ENCODE peak calls at places on chromosomes 6 and 20, in eight cellular contexts. W is heart left ventricle, Y is K562, L is body of pancreas, D is upper lobe of left lung, I is A549, J is HCT116, V is GM12878. Z is an unnamed sample.

GRCh38 chr6:138025528-138025941 is 81.7 kb downstream of the PERP start:
- ATAC-seq in W (no peak), Y (no peak), L (no peak), D (no peak), I (no peak), J (no peak), V (no peak), Z (no peak)

GRCh38 chr6:127878115-127878514 is 22.7 kb downstream of the THEMIS start:
- ATAC-seq in W (no peak), Y (no peak), L (no peak), D (no peak), I (no peak), J (no peak), V (peak), Z (no peak)

GRCh38 chr20:32737371-32738223 is 5.7 kb downstream of the COMMD7 start:
- ATAC-seq in W (no peak), Y (no peak), L (no peak), D (no peak), I (no peak), J (no peak), V (no peak), Z (no peak)

GRCh38 chr6:153167026-153167891 is 36.2 kb upstream of the RGS17 start:
- ATAC-seq in W (no peak), Y (no peak), L (peak), D (peak), I (peak), J (peak), V (no peak), Z (no peak)

GRCh38 chr6:31252625-31253024 is 19.3 kb downstream of the HLA-C start:
- ATAC-seq in W (no peak), Y (no peak), L (no peak), D (no peak), I (no peak), J (no peak), V (no peak), Z (no peak)

GRCh38 chr6:127710668-127711067 is 133.7 kb downstream of the C6orf58 start:
- ATAC-seq in W (no peak), Y (no peak), L (no peak), D (no peak), I (no peak), J (no peak), V (no peak), Z (no peak)

GRCh38 chr20:3711418-3712043 is 869 bp downstream of the SIGLEC1 start:
- ATAC-seq in W (no peak), Y (no peak), L (no peak), D (peak), I (no peak), J (no peak), V (no peak), Z (no peak)

GRCh38 chr6:106927531-106928398 is 46.8 kb downstream of the CD24 start:
- ATAC-seq in W (no peak), Y (peak), L (peak), D (no peak), I (no peak), J (no peak), V (peak), Z (no peak)

GRCh38 chr6:139608872-139609271 is 234.4 kb upstream of the CITED2 start:
- ATAC-seq in W (no peak), Y (no peak), L (no peak), D (no peak), I (no peak), J (no peak), V (no peak), Z (no peak)

GRCh38 chr20:24289737-24290481 is 179.5 kb upstream of the SYNDIG1 start:
- ATAC-seq in W (no peak), Y (no peak), L (no peak), D (no peak), I (no peak), J (no peak), V (no peak), Z (no peak)

GRCh38 chr20:35660122-35660937 is 4.4 kb downstream of the CPNE1 start:
- ATAC-seq in W (no peak), Y (no peak), L (no peak), D (no peak), I (no peak), J (no peak), V (no peak), Z (no peak)

GRCh38 chr20:2596673-2597279 is 55.7 kb upstream of the NOP56 start:
- ATAC-seq in W (no peak), Y (no peak), L (no peak), D (no peak), I (no peak), J (no peak), V (no peak), Z (no peak)

GRCh38 chr20:32278199-32278643 is 770 bp downstream of the KIF3B start:
- ATAC-seq in W (no peak), Y (peak), L (peak), D (peak), I (peak), J (no peak), V (peak), Z (peak)

GRCh38 chr20:48910360-48910781 is 11.1 kb upstream of the ARFGEF2 start:
- ATAC-seq in W (no peak), Y (no peak), L (no peak), D (peak), I (no peak), J (no peak), V (peak), Z (peak)

GRCh38 chr6:130269969-130270635 is 47.4 kb upstream of the SAMD3 start:
- ATAC-seq in W (no peak), Y (no peak), L (no peak), D (no peak), I (no peak), J (no peak), V (peak), Z (no peak)

GRCh38 chr6:158911746-158912158 is 88.2 kb downstream of the RSPH3 start:
- ATAC-seq in W (no peak), Y (no peak), L (no peak), D (peak), I (no peak), J (peak), V (peak), Z (no peak)

GRCh38 chr6:20978176-20978614 is 443.9 kb downstream of the CDKAL1 start:
- ATAC-seq in W (no peak), Y (no peak), L (no peak), D (no peak), I (no peak), J (no peak), V (peak), Z (no peak)

GRCh38 chr6:45127185-45127584 is 200.9 kb upstream of the RUNX2 start:
- ATAC-seq in W (no peak), Y (no peak), L (no peak), D (no peak), I (no peak), J (no peak), V (no peak), Z (no peak)

GRCh38 chr6:34957184-34957904 is 68.3 kb downstream of the ANKS1A start:
- ATAC-seq in W (no peak), Y (no peak), L (no peak), D (no peak), I (no peak), J (no peak), V (no peak), Z (no peak)

GRCh38 chr6:43695078-43695966 is 7.7 kb upstream of the MRPS18A start:
- ATAC-seq in W (peak), Y (peak), L (peak), D (peak), I (no peak), J (no peak), V (no peak), Z (no peak)

GRCh38 chr20:58610071-58610800 is 40.8 kb upstream of the STX16 start:
- ATAC-seq in W (no peak), Y (no peak), L (no peak), D (no peak), I (no peak), J (no peak), V (no peak), Z (no peak)
- TF ChIP-seq POLR2A in W (no peak), Y (no peak), L (no peak), D (no peak), I (no peak), J (no peak), V (no peak), Z (no peak)

DNA sequence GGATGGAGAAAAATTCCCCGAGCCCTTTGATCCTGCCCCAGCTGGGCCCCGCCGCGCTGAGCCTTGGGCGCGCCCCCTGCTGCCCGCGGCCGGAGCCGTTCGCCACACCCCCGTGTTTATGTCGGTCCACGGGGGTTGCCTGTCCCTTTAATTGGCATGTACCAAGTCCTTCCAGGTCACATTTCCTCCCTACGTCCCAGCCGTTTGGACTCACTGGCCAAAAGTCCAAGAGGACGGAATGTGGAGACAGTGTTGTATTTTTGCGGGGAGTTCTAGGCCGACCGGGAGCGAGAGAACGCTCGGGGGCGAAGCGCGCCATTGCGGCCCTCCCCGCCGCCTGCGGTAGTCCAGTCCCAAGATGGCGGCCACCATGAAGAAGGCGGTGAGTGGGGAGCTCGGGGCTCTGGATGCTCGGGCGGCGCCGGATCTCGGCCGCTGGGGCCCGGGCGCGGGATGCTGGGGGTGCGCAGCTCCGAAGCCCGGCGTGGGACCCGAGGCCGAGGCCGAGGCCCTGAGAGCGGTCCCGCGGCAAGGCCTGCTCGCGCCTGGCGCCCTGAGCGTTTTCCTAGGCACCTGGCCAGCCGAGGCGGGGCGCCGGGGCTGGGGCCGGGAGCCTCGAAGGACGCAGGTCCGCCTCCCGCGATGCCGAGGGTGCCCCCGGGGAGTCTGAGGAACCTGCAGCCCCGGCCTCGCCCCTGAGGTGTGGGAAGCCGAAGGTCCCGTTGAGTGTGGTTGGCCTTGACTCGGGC is at the start of gene PFDN4:
- ATAC-seq in W (peak), Y (peak), L (peak), D (peak), I (peak), J (peak), V (peak), Z (peak)
- TF ChIP-seq POLR2A in W (no peak), Y (peak), L (no peak), D (peak), I (peak), J (peak), V (peak), Z (peak)

GRCh38 chr20:50389808-50390684 is 120.1 kb upstream of the PTPN1 start:
- ATAC-seq in W (peak), Y (no peak), L (peak), D (no peak), I (peak), J (no peak), V (no peak), Z (no peak)
- TF ChIP-seq POLR2A in W (no peak), Y (no peak), L (no peak), D (no peak), I (no peak), J (no peak), V (no peak), Z (no peak)

GRCh38 chr20:57544838-57545564 is 15.9 kb upstream of the PCK1 start:
- ATAC-seq in W (no peak), Y (peak), L (no peak), D (no peak), I (no peak), J (no peak), V (no peak), Z (no peak)
- TF ChIP-seq POLR2A in W (no peak), Y (no peak), L (no peak), D (no peak), I (no peak), J (no peak), V (no peak), Z (no peak)

GRCh38 chr6:37280162-37280895 is 22.4 kb upstream of the TMEM217 start:
- ATAC-seq in W (no peak), Y (no peak), L (no peak), D (no peak), I (no peak), J (no peak), V (no peak), Z (no peak)

GRCh38 chr6:37276916-37277509 is 19.1 kb upstream of the TMEM217 start:
- ATAC-seq in W (no peak), Y (peak), L (peak), D (no peak), I (no peak), J (no peak), V (no peak), Z (no peak)

GRCh38 chr6:37275350-37275749 is 17.4 kb upstream of the TMEM217 start:
- ATAC-seq in W (no peak), Y (no peak), L (no peak), D (no peak), I (no peak), J (no peak), V (no peak), Z (no peak)

GRCh38 chr6:37283268-37283667 is 25.3 kb upstream of the TMEM217 start:
- ATAC-seq in W (no peak), Y (no peak), L (no peak), D (no peak), I (no peak), J (no peak), V (no peak), Z (no peak)

DNA sequence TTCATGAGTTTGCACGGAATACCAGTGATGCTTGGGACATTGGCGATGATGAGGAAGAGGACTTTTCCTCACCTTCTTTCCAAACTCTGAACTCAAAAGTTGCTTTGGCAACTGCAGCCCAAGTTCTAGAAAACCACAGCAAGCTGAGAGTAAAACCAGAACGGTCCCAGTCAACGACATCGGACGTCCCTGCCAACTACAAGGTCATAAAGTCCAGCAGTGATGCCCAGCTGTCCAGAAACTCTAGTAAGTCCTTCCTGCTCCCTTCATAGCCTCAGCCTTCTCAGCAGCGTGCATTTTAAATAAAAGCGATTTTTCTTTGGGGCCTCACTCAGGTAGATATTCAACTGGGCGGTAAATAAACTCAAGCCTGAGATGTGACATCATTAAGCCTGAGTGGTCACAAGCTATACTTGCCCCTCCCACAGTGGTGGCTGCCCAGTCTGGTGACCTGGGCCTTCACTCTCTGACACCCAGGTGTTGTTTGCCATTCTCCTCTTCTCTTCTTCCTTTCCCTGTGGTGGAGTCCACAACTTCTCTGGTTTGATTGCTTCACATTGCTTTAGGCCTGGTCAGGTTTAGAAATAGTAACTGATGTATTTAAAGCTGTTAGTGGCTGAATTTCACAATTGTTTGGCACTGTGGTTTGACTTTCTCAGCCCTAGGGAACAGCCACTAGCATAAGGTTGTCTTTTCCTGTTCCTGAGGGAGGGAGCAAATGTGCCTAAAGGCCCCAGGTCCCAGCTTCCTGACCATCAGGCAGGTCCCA is 21.6 kb upstream of the TMEM217 start:
- ATAC-seq in W (peak), Y (no peak), L (no peak), D (peak), I (no peak), J (no peak), V (no peak), Z (peak)
- TF ChIP-seq POLR2A in W (no peak), Y (no peak), L (no peak), D (no peak), I (no peak), J (no peak), V (no peak), Z (no peak)

Z was measured in gastroesophageal sphincter.